ENCODE peak calls at places on chromosomes 16 and 17, in five cellular contexts. One of them, this sample, is unnamed.
A peak's percentile ranks its signal among the peaks of the same experiment; 100 is the strongest.

GRCh38 chr16:2472488-2472864 is 1.4 kb downstream of the NTN3 start:
- DNase-seq in esophagus muscularis mucosa: no peak
- DNase-seq in CD4-positive, alpha-beta T cell: no peak
- DNase-seq in AG09309: no peak
- DNase-seq in choroid plexus epithelial cell: no peak
- DNase-seq in this sample: no peak

GRCh38 chr17:38879878-38880727 is 10.2 kb downstream of the LASP1 start:
- DNase-seq in esophagus muscularis mucosa: no peak
- DNase-seq in CD4-positive, alpha-beta T cell: peak; percentile 29
- DNase-seq in AG09309: no peak
- DNase-seq in choroid plexus epithelial cell: peak; percentile 77
- DNase-seq in this sample: no peak

GRCh38 chr17:7177210-7177953 is 1.8 kb downstream of the ASGR1 start:
- DNase-seq in esophagus muscularis mucosa: no peak
- DNase-seq in CD4-positive, alpha-beta T cell: peak; percentile 54
- DNase-seq in AG09309: peak; percentile 7
- DNase-seq in choroid plexus epithelial cell: peak; percentile 70
- DNase-seq in this sample: peak; percentile 28

GRCh38 chr16:28937222-28937876 is 5.6 kb downstream of the CD19 start:
- DNase-seq in esophagus muscularis mucosa: no peak
- DNase-seq in CD4-positive, alpha-beta T cell: no peak
- DNase-seq in AG09309: no peak
- DNase-seq in choroid plexus epithelial cell: no peak
- DNase-seq in this sample: no peak

GRCh38 chr16:20853981-20854620 is 46.1 kb downstream of the DCUN1D3 start:
- DNase-seq in esophagus muscularis mucosa: no peak
- DNase-seq in CD4-positive, alpha-beta T cell: no peak
- DNase-seq in AG09309: no peak
- DNase-seq in choroid plexus epithelial cell: no peak
- DNase-seq in this sample: no peak

GRCh38 chr16:4309833-4310266 is 6.0 kb upstream of the GLIS2 start:
- DNase-seq in esophagus muscularis mucosa: no peak
- DNase-seq in CD4-positive, alpha-beta T cell: peak; percentile 50
- DNase-seq in AG09309: no peak
- DNase-seq in choroid plexus epithelial cell: peak; percentile 84
- DNase-seq in this sample: no peak

GRCh38 chr16:66569131-66569530 is 2.9 kb downstream of the CMTM1 start:
- DNase-seq in esophagus muscularis mucosa: no peak
- DNase-seq in CD4-positive, alpha-beta T cell: no peak
- DNase-seq in AG09309: no peak
- DNase-seq in choroid plexus epithelial cell: peak; percentile 69
- DNase-seq in this sample: no peak

GRCh38 chr17:48453447-48453846 is 23.4 kb upstream of the SKAP1 start:
- DNase-seq in esophagus muscularis mucosa: no peak
- DNase-seq in CD4-positive, alpha-beta T cell: no peak
- DNase-seq in AG09309: no peak
- DNase-seq in choroid plexus epithelial cell: no peak
- DNase-seq in this sample: no peak

GRCh38 chr17:64384253-64385186 is 6.1 kb downstream of the PECAM1 start:
- DNase-seq in esophagus muscularis mucosa: no peak
- DNase-seq in CD4-positive, alpha-beta T cell: no peak
- DNase-seq in AG09309: no peak
- DNase-seq in choroid plexus epithelial cell: no peak
- DNase-seq in this sample: no peak

GRCh38 chr16:75250809-75251279 is 580 bp downstream of the BCAR1 start:
- DNase-seq in esophagus muscularis mucosa: no peak
- DNase-seq in CD4-positive, alpha-beta T cell: no peak
- DNase-seq in AG09309: no peak
- DNase-seq in choroid plexus epithelial cell: no peak
- DNase-seq in this sample: no peak

GRCh38 chr16:87705780-87706277 is 60.0 kb downstream of the KLHDC4 start:
- DNase-seq in esophagus muscularis mucosa: no peak
- DNase-seq in CD4-positive, alpha-beta T cell: no peak
- DNase-seq in AG09309: no peak
- DNase-seq in choroid plexus epithelial cell: peak; percentile 1
- DNase-seq in this sample: no peak

GRCh38 chr16:31664683-31665482 is 137.2 kb downstream of the AHSP start:
- DNase-seq in esophagus muscularis mucosa: no peak
- DNase-seq in CD4-positive, alpha-beta T cell: no peak
- DNase-seq in AG09309: no peak
- DNase-seq in choroid plexus epithelial cell: peak; percentile 2
- DNase-seq in this sample: no peak

GRCh38 chr17:17972126-17972951 is at the start of the genes DRC3 and TOM1L2:
- DNase-seq in esophagus muscularis mucosa: peak; percentile 100
- DNase-seq in CD4-positive, alpha-beta T cell: peak; percentile 100
- DNase-seq in AG09309: peak; percentile 100
- DNase-seq in choroid plexus epithelial cell: peak; percentile 100
- DNase-seq in this sample: peak; percentile 98
- TF ChIP-seq CTCF in esophagus muscularis mucosa: no peak
- TF ChIP-seq CTCF in CD4-positive, alpha-beta T cell: no peak
- TF ChIP-seq CTCF in AG09309: no peak
- TF ChIP-seq CTCF in choroid plexus epithelial cell: no peak
- TF ChIP-seq CTCF in this sample: no peak

GRCh38 chr16:534856-535445 is 7.4 kb downstream of the CAPN15 start:
- DNase-seq in esophagus muscularis mucosa: no peak
- DNase-seq in CD4-positive, alpha-beta T cell: no peak
- DNase-seq in AG09309: no peak
- DNase-seq in choroid plexus epithelial cell: no peak
- DNase-seq in this sample: no peak

GRCh38 chr16:534089-534635 is 6.7 kb downstream of the CAPN15 start:
- DNase-seq in esophagus muscularis mucosa: no peak
- DNase-seq in CD4-positive, alpha-beta T cell: no peak
- DNase-seq in AG09309: no peak
- DNase-seq in choroid plexus epithelial cell: no peak
- DNase-seq in this sample: no peak

GRCh38 chr16:531494-532125 is 4.1 kb downstream of the CAPN15 start:
- DNase-seq in esophagus muscularis mucosa: no peak
- DNase-seq in CD4-positive, alpha-beta T cell: no peak
- DNase-seq in AG09309: no peak
- DNase-seq in choroid plexus epithelial cell: no peak
- DNase-seq in this sample: no peak

GRCh38 chr16:535446-536405 is 8.2 kb downstream of the CAPN15 start:
- DNase-seq in esophagus muscularis mucosa: no peak
- DNase-seq in CD4-positive, alpha-beta T cell: no peak
- DNase-seq in AG09309: no peak
- DNase-seq in choroid plexus epithelial cell: peak; percentile 68
- DNase-seq in this sample: no peak

DNA sequence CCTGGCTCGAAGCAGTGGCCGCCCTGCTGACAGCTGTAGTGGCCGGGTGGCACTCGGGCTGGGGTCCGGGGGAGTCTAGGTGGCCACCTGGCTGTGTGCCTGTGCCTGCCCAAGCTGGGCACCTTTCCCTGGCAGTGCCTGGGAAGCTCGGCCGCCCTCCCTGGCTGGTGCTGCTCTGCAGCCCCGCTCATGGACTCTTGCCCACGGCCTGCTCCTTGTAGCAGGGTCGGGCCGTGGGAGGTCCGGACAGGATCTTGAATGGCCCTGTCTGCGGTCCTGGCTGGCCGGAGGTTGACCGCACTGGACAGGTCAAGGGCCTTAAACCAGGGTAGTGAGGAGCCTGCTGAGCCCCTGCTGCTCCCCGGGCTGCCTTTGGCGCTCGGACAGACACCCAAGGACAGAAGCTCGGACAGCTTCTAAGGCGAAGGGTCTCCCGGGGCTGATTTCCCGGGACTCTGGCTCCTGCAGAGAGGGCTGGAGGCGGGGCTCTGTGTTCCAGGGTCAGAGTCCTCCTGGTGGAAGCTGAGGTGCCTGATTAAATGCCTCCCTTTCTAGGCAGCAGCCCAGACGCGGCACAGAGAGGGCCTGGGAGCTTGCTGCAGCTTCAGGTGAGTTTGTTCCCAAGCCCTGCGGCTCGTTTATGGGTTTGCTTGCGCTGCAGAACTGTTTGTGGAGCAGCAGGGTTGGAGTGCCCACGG is 6.0 kb downstream of the CAPN15 start:
- DNase-seq in esophagus muscularis mucosa: no peak
- DNase-seq in CD4-positive, alpha-beta T cell: no peak
- DNase-seq in AG09309: no peak
- DNase-seq in choroid plexus epithelial cell: no peak
- DNase-seq in this sample: no peak
- TF ChIP-seq CTCF in esophagus muscularis mucosa: no peak
- TF ChIP-seq CTCF in CD4-positive, alpha-beta T cell: no peak
- TF ChIP-seq CTCF in AG09309: no peak
- TF ChIP-seq CTCF in choroid plexus epithelial cell: peak; percentile 11
- TF ChIP-seq CTCF in this sample: no peak

DNA sequence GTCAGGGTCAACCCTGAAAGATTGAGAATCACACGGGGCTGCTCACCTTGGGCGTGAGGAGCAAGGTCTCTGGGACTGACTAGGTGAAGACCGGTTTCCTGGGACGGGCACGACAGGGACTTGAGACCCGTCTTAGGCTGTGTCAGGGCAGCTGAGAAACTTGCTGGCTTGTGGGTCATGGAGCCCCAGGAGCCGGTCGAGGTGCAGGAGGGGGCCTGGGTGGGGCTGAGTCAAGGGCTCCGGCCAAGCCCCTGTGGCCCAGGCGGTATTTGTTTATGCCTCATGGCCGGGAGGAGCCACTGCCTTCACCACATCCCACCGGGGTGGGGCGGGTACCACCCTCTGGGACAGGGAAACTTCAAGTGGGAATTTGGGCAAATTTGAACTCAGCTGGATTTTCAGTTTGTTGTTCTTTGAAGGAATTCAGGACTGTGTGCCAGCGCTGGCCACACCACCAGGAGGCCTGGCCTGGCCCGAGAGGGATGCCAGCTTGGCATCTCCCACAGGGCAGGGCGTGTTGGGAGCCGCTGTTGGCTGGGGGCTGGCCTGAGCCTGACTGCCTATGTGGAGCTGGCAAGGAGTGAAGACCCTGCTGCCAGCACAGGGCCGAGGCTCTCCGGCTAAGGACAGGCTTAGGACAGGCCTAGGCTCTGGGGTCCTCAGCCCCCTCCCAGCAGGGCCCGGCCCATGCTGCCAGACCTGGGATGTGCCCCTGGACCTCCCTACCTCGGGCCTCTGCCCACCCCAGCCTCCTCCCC is 116.1 kb downstream of the METRNL start:
- DNase-seq in esophagus muscularis mucosa: no peak
- DNase-seq in CD4-positive, alpha-beta T cell: no peak
- DNase-seq in AG09309: peak; percentile 79
- DNase-seq in choroid plexus epithelial cell: no peak
- DNase-seq in this sample: peak; percentile 21
- TF ChIP-seq CTCF in esophagus muscularis mucosa: peak; percentile 30
- TF ChIP-seq CTCF in CD4-positive, alpha-beta T cell: no peak
- TF ChIP-seq CTCF in AG09309: peak; percentile 41
- TF ChIP-seq CTCF in choroid plexus epithelial cell: peak; percentile 23
- TF ChIP-seq CTCF in this sample: no peak

DNA sequence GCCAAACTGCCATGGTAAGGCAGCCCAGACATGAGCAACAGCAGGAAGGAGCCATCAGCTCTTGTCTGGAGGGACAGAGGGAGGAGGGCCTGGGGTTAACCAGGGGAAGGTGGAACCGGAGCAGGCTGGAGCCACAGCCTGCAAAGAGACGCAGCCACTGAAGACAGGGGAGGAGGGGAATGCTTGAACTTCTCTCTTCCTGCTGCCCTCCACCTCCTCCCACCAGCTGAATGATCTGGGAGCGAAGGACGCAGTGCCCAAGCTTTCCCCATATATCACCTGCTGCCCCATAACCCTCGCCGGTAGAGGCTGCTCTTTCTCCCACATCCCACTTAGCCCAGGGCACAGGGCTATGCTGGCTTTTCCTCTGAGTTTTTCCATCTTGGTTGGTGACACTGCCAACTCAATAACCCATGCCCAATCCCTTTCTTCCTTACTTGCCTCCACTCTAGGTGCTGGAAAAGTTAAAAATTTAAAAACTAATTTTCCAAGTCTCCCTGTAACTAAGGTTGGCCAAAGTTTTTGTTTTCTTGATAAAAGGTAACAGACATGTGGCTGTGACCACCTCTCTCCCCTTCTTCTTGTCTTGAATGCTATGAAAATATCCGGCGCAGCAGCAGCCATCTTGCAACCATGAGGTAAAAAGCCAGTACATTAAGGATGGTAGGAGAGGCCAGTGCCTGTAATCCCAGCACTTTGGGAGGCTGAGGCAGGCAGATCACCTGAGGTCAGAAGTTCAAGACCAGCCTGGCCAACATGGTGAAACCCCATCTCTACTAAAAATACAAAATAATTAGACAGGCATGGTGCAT is 21.8 kb upstream of the CACNG4 start:
- DNase-seq in esophagus muscularis mucosa: no peak
- DNase-seq in CD4-positive, alpha-beta T cell: no peak
- DNase-seq in AG09309: no peak
- DNase-seq in choroid plexus epithelial cell: no peak
- DNase-seq in this sample: no peak
- TF ChIP-seq CTCF in esophagus muscularis mucosa: no peak
- TF ChIP-seq CTCF in CD4-positive, alpha-beta T cell: no peak
- TF ChIP-seq CTCF in AG09309: no peak
- TF ChIP-seq CTCF in choroid plexus epithelial cell: no peak
- TF ChIP-seq CTCF in this sample: no peak

GRCh38 chr17:57490446-57490845 is 234.1 kb downstream of the MSI2 start:
- DNase-seq in esophagus muscularis mucosa: no peak
- DNase-seq in CD4-positive, alpha-beta T cell: no peak
- DNase-seq in AG09309: no peak
- DNase-seq in choroid plexus epithelial cell: no peak
- DNase-seq in this sample: no peak

GRCh38 chr17:57489321-57489720 is 233.0 kb downstream of the MSI2 start:
- DNase-seq in esophagus muscularis mucosa: no peak
- DNase-seq in CD4-positive, alpha-beta T cell: no peak
- DNase-seq in AG09309: no peak
- DNase-seq in choroid plexus epithelial cell: no peak
- DNase-seq in this sample: no peak

GRCh38 chr17:57493171-57493570 is 236.8 kb downstream of the MSI2 start:
- DNase-seq in esophagus muscularis mucosa: no peak
- DNase-seq in CD4-positive, alpha-beta T cell: no peak
- DNase-seq in AG09309: no peak
- DNase-seq in choroid plexus epithelial cell: no peak
- DNase-seq in this sample: no peak

GRCh38 chr17:57488856-57489255 is 232.5 kb downstream of the MSI2 start:
- DNase-seq in esophagus muscularis mucosa: no peak
- DNase-seq in CD4-positive, alpha-beta T cell: no peak
- DNase-seq in AG09309: no peak
- DNase-seq in choroid plexus epithelial cell: no peak
- DNase-seq in this sample: no peak

DNA sequence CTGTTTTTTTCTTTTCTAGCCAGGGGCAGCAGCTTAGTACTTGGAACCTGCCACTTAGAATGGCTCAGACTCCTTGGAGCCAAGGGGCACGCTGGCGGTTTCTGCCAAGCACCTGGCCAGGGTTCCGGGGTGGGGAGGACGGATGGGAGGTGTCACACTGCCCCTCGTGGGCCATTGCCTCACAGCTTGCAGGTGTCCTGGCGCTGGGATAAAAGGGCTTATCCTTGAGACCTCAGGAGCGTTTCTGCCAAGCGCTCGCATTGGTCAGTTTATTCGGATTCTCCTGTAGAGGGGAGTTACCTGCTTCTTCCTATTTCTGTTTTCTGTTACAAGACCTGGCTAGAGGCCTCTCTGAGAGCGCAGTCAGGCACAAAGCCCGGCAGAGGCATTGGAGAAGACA is 234.6 kb downstream of the MSI2 start:
- DNase-seq in esophagus muscularis mucosa: no peak
- DNase-seq in CD4-positive, alpha-beta T cell: no peak
- DNase-seq in AG09309: no peak
- DNase-seq in choroid plexus epithelial cell: no peak
- DNase-seq in this sample: no peak
- TF ChIP-seq CTCF in esophagus muscularis mucosa: no peak
- TF ChIP-seq CTCF in CD4-positive, alpha-beta T cell: no peak
- TF ChIP-seq CTCF in AG09309: no peak
- TF ChIP-seq CTCF in choroid plexus epithelial cell: no peak
- TF ChIP-seq CTCF in this sample: no peak

GRCh38 chr17:50944054-50944901 is 78.1 kb upstream of the TOB1 start:
- DNase-seq in esophagus muscularis mucosa: no peak
- DNase-seq in CD4-positive, alpha-beta T cell: peak; percentile 68
- DNase-seq in AG09309: no peak
- DNase-seq in choroid plexus epithelial cell: peak; percentile 60
- DNase-seq in this sample: no peak
- TF ChIP-seq CTCF in esophagus muscularis mucosa: peak; percentile 4
- TF ChIP-seq CTCF in CD4-positive, alpha-beta T cell: no peak
- TF ChIP-seq CTCF in AG09309: no peak
- TF ChIP-seq CTCF in choroid plexus epithelial cell: no peak
- TF ChIP-seq CTCF in this sample: no peak